ENCODE peak calls at places on chromosomes 7 and 10, in five cellular contexts. M is psoas muscle, Z is fibroblast of lung, Q is cardiac muscle cell, P is AG09319. I is an unnamed sample.

GRCh38 chr10:118953598-118953997 is 75.9 kb upstream of the NANOS1 start:
- DNase-seq in Q (no peak), M (no peak), Z (no peak), P (no peak), I (no peak)

GRCh38 chr10:101032637-101033201 is 1.7 kb downstream of the SFXN3 start:
- DNase-seq in Q (peak), M (peak), Z (peak), P (peak), I (peak)

GRCh38 chr7:144738708-144739314 is 97.0 kb downstream of the TPK1 start:
- DNase-seq in Q (peak), P (no peak), Z (peak), M (no peak), I (no peak)

GRCh38 chr7:158975526-158976467 is 119.4 kb downstream of the DYNC2I1 start:
- DNase-seq in M (no peak), Z (no peak), Q (no peak), P (no peak), I (peak)

GRCh38 chr7:7820939-7821338 is 102.5 kb upstream of the RPA3 start:
- DNase-seq in P (no peak), Z (no peak), M (no peak), Q (no peak), I (no peak)

GRCh38 chr7:117728858-117729257 is 144.4 kb downstream of the CTTNBP2 start:
- DNase-seq in Q (no peak), P (no peak), Z (no peak), M (no peak), I (no peak)

GRCh38 chr7:112495156-112495788 is 14.5 kb downstream of the LSMEM1 start:
- DNase-seq in P (no peak), M (no peak), Q (no peak), Z (no peak), I (no peak)

GRCh38 chr7:55185321-55185802 is 166.5 kb downstream of the EGFR start:
- DNase-seq in Z (no peak), Q (no peak), P (no peak), M (no peak), I (no peak)

GRCh38 chr10:82925547-82925946 is 1050.6 kb downstream of the NRG3 start:
- DNase-seq in Z (no peak), P (no peak), Q (no peak), M (no peak), I (no peak)

GRCh38 chr7:133355325-133355708 is 102.4 kb downstream of the EXOC4 start:
- DNase-seq in Q (peak), M (no peak), Z (peak), P (no peak), I (no peak)

GRCh38 chr10:1056326-1057105 is at the start of gene WDR37:
- DNase-seq in P (peak), M (peak), Z (peak), Q (peak), I (peak)

GRCh38 chr7:19530852-19531251 is 178.0 kb downstream of the POLR1F start:
- DNase-seq in Z (no peak), P (no peak), Q (no peak), M (no peak), I (no peak)

GRCh38 chr7:55304363-55304762 is 60.8 kb upstream of the LANCL2 start:
- DNase-seq in Q (no peak), P (no peak), Z (no peak), M (no peak), I (no peak)

GRCh38 chr7:50470250-50471163 is 20.4 kb upstream of the FIGNL1 start:
- DNase-seq in Z (no peak), P (no peak), Q (no peak), M (no peak), I (no peak)

GRCh38 chr7:65832281-65832680 is 40.6 kb upstream of the VKORC1L1 start:
- DNase-seq in Z (peak), P (no peak), Q (peak), M (no peak), I (no peak)

DNA sequence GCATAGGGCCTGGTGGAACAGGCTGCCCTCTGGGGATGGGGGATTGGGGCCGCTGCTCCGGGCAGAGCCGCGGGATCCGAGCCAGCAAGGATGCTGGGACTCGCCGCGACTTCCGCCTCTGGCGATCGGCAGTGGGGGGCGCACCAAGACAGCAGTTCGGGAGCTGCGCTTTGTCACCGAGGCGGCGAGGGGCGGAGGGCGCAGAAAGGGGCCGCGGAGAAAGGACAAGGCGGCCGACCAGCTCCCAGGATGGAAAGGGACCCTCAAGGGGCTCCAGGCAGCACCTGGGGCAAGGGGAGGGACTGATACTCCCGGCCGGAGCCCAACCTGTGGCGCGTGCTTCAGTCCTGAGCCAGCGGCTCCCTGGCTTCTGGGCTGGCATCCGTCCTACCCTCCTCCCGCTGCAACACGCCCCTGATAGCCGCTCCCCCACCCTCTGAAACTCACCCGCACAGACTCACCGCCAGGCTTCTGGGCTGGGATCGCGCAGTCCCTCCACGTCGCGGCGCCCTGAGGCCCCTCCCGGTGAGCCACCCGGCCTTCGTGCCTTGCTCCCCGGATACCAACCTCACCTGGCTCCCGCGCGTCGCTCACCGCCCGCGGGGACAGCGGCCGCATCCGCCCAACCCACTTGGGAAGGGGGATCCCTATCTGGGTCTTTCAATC is 7.1 kb upstream of the EVX1 start:
- DNase-seq in Q (peak), M (no peak), P (no peak), Z (no peak), I (peak)
- TF ChIP-seq CTCF in Q (peak), M (peak), P (peak), Z (no peak), I (peak)

GRCh38 chr10:71814923-71815411 is 36.1 kb downstream of the PSAP start:
- DNase-seq in Z (no peak), P (no peak), M (no peak), Q (no peak), I (no peak)
- TF ChIP-seq CTCF in Z (no peak), P (no peak), M (no peak), Q (no peak), I (no peak)

DNA sequence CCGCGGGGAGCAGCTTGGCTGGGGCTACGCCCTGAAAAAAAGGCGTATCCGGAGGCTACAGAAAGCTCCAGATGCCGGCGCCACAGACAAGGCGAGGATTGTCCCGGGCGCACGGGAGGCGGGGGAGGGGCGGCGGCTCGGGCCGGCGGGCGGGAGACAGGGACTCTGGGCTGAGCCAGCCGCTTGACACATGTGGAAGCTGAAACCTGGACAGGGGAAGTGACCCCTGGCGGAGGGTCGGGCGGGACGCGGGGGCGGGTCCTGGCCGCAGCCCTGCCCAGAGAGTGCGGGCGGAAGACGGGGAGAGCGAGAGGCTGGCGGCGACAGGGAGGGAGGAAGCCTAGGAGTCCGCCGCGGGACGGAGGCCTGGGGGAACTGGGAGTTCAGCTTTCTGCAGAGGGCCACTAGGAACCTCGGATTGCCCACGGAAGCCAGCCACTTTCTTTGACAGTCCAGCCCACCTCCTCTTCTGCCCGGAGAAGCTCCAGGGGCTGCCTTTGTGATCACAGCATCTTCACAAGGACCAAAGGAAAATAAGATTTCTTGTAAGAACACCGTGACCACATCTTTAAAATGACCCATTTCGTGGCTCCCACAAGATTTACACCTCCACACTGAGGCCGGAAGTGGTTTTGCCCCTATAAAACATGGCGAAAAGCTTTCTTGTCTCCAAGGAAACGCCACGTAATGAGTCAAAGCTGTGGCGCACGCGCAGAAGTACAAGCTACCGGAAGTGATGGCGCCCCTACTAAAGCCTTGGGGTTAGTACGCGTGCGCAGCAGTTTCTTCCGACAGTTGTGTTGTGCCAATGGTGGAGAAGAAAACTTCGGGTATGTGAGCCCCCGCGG is at the start of the genes PLOD3 and ZNHIT1:
- DNase-seq in M (peak), Z (peak), P (peak), Q (peak), I (peak)
- TF ChIP-seq CTCF in M (no peak), Z (no peak), P (no peak), Q (no peak), I (no peak)

DNA sequence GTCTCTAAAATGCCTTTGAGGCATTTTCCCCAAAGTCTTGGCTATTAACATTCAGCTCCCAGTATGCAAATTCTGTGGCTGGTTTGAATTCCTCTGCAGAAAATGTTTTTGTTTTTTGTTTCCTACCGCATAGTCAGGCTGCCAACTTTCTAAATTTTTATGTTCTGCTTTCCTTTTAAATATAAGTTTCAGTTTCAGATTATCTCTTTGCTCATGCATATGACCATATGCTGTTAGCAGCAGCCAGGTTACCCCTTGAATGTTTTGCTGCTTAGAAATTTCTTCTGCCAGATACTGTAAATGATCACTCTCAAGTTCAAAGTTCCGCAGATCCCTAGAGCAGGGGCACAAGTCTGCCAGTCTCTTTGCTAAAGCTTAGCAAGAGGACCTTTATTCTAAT is 96.9 kb downstream of the PLPP4 start:
- DNase-seq in P (no peak), M (no peak), Z (no peak), Q (no peak), I (no peak)
- TF ChIP-seq CTCF in P (no peak), M (no peak), Z (no peak), Q (no peak), I (no peak)

GRCh38 chr7:151631149-151631967 is 111.7 kb upstream of the RHEB start:
- DNase-seq in M (no peak), Z (peak), P (no peak), Q (peak), I (no peak)

GRCh38 chr7:151632750-151633515 is 113.2 kb upstream of the RHEB start:
- DNase-seq in M (peak), Z (peak), Q (peak), P (no peak), I (peak)

GRCh38 chr7:151630349-151630748 is 110.7 kb upstream of the RHEB start:
- DNase-seq in M (no peak), P (no peak), Q (no peak), Z (no peak), I (no peak)

GRCh38 chr7:151633516-151633812 is 113.8 kb upstream of the RHEB start:
- DNase-seq in Q (no peak), P (no peak), Z (no peak), M (no peak), I (no peak)

DNA sequence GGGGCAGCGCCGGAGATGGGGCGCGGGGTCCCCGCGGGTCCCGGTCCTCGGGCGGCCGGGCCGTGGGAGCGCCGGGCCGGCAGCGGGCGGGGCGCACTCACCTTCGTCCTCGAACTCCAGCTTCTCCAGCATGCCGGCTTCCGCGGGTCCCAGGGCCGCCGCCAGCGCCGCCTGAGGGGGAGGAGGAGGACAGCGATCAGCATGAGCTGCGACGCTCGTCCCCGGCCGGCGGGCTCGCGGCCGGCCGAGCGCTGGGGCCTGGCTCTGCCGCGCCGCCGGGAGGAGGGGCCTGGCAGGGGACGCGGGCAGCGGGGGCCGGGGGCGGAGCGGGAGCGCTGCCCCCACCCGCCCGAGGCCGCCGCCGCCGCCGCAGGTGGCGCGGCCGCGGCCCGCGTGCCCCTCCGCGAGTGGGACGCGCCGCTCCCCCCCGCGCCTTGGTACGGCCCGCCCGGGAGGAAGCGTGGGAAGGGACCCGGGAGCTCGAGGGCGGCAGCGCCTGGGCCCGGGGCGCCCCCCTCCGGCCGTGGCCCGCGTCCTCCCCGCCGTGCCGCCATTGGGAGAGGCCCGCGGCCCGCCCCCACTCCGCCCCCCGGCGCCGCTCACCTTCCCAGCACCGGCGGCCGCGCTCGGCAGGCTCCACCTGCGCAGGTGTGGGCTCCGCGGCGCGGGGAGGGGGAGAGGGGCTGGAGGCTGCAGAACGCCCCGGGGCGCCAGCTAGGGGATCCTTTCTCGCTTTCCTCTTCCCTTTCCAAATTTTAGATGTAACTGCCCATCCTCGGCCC is 112.5 kb upstream of the RHEB start:
- DNase-seq in Q (peak), P (peak), M (peak), Z (peak), I (peak)
- TF ChIP-seq CTCF in Q (peak), P (peak), M (no peak), Z (peak), I (peak)

GRCh38 chr10:14971867-14972448 is 12.8 kb downstream of the MEIG1 start:
- DNase-seq in P (no peak), M (peak), Z (no peak), Q (peak), I (no peak)

GRCh38 chr10:14975672-14976273 is 16.6 kb downstream of the MEIG1 start:
- DNase-seq in M (no peak), P (no peak), Z (no peak), Q (no peak), I (no peak)
- TF ChIP-seq CTCF in M (no peak), P (no peak), Z (peak), Q (peak), I (no peak)

DNA sequence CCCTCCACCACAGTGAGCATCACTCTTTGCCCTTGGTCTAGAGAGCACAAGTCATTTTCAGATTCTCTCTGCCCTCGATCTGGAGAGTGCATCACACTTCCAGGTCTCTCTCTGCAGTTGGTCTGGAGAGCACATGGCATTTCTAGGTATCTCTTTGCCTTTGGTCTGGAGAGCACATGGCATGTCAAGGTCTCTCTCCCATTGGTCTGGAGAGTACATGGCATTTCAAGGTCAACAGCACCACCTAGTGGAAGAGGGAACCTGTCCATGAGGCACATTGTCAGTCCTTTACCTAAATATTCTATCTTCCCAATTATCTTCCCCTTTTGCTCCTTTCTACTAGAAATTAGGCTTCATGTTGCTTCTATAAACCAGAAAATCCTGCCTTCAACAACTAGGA is 1139.4 kb downstream of the XPNPEP1 start:
- DNase-seq in M (no peak), Q (peak), P (no peak), Z (peak), I (no peak)
- TF ChIP-seq CTCF in M (no peak), Q (peak), P (no peak), Z (peak), I (no peak)

DNA sequence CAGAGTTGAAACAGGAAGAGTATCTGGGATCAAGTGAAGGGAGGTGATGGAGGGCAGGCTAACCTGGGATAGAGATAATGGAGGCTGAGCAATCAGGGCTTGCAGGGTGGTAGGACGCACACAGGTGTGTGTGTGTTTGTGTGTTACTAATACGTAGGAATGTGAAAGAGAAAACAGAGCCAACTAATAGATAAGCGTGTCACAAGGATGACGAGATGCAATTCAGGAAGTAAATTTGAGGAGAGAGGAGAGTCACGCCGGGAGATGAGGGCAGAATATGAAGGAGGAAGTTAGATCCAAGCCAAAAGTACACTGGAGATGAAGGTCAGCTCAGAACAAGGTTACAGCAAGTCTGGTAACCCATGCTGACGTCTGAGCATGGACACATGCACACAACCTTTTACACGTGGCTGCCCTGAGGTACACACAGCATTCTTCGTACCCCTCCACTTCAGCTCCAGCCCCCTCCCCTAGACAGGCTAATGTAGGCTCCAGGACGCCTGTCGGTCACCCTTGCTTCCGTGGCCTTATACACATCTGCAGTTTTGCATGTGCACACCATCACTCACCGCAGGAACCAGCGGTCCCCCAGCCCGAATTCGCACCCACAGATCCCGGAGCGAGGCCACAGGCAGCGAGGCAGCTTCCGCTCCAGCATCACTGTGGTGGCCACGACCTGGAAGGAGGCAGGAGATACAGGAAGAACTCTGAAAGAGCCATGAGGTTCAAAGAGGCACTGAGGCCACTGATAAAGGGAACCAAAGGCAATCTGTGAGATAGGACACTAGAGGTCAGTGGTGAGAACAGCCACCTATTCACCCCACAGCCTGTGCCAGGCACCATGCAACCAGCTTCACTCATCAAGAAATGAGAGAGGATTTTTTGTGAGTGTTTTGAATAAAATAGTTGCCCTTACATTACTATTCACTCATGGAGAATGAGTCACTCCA is 23.7 kb upstream of the TRPV6 start:
- DNase-seq in Z (no peak), Q (peak), M (no peak), P (no peak), I (no peak)
- TF ChIP-seq CTCF in Z (no peak), Q (peak), M (no peak), P (no peak), I (peak)

DNA sequence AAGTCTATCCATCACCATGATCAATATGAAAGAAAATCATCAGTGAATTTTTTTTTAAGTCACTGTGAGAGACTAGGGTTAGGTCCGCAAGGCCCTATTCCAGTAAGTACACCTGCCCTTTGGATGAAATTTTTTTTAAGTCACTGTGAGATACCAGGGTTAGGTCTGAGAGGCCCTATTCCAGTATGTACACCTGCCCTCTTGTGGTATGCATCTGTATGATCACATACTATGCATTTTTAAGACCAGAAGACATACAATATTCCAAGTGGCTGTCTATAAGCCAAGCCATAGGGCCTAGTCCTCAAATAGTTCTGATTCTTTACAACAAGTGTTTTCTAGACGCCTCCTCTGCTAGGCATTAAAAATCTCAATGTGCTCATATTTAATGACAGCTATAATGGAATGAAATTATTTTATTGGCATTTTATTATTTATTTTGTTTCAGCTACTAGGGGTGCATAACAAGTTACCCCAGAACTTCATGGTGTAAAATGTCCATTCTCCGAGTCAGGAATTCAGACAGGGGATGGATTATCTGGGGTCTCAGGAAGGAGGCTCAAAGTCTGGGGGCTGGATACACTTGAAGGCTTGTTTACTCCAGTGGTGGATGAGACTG is 53.1 kb downstream of the TEX36 start:
- DNase-seq in Q (peak), P (no peak), Z (peak), M (no peak), I (no peak)
- TF ChIP-seq CTCF in Q (peak), P (peak), Z (peak), M (no peak), I (peak)

I was measured in kidney.